ENCODE peak calls at places on chromosomes 4 and X, in nine cellular contexts. Z, J, B, S, F, C, E, L and A are unnamed samples.

GRCh38 chr4:26238782-26239647 is 81.8 kb upstream of the RBPJ start:
- DNase-seq in E (no peak), J (no peak), Z (no peak), C (no peak), B (no peak), S (peak; percentile 61), L (no peak), F (peak; percentile 67), A (peak; percentile 74)

GRCh38 chrX:120452131-120452530 is 17.0 kb downstream of the LAMP2 start:
- DNase-seq in Z (no peak), L (no peak), E (peak; percentile 49), J (no peak), F (peak; percentile 41), S (peak; percentile 16), C (peak; percentile 20), B (no peak), A (peak; percentile 25)

GRCh38 chr4:90515191-90515590 is 388.0 kb downstream of the CCSER1 start:
- DNase-seq in L (no peak), J (no peak), E (no peak), S (no peak), B (peak; percentile 2), F (no peak), Z (no peak), C (no peak), A (no peak)

GRCh38 chr4:64305565-64306254 is 103.5 kb downstream of the TECRL start:
- DNase-seq in L (no peak), C (no peak), Z (no peak), J (no peak), B (no peak), E (no peak), F (no peak), S (no peak), A (no peak)

GRCh38 chr4:188986271-188986689 is 847.0 kb downstream of the TRIML1 start:
- DNase-seq in E (no peak), F (peak; percentile 60), Z (no peak), B (peak; percentile 89), C (no peak), J (no peak), L (no peak), S (peak; percentile 43), A (peak; percentile 70)

GRCh38 chrX:48616575-48616974 is 19.3 kb downstream of the WDR13 start:
- DNase-seq in B (no peak), J (no peak), Z (no peak), C (no peak), F (peak; percentile 48), E (no peak), L (no peak), S (no peak), A (peak; percentile 32)

GRCh38 chrX:56994375-56995270 is 718 bp downstream of the SPIN3 start:
- DNase-seq in Z (no peak), F (no peak), S (peak; percentile 1), E (no peak), B (no peak), C (peak; percentile 8), L (no peak), J (no peak), A (peak; percentile 1)

GRCh38 chr4:70969076-70969475 is 24.4 kb upstream of the DCK start:
- DNase-seq in F (no peak), L (no peak), C (no peak), E (no peak), J (no peak), B (peak; percentile 73), S (no peak), Z (no peak), A (no peak)

GRCh38 chr4:20254517-20255250 is 3.0 kb downstream of the SLIT2 start:
- DNase-seq in C (peak; percentile 8), J (peak; percentile 29), S (peak; percentile 41), Z (peak; percentile 70), B (no peak), L (no peak), F (peak; percentile 45), E (no peak), A (peak; percentile 60)

GRCh38 chrX:103792916-103793540 is 16.4 kb downstream of the PLP1 start:
- DNase-seq in F (peak; percentile 85), B (peak; percentile 77), E (no peak), Z (no peak), S (peak; percentile 52), J (no peak), L (no peak), C (no peak), A (peak; percentile 87)

GRCh38 chr4:153766758-153767157 is 6.9 kb upstream of the RNF175 start:
- DNase-seq in Z (no peak), E (no peak), B (no peak), F (no peak), J (no peak), L (no peak), C (no peak), S (no peak), A (no peak)

GRCh38 chr4:73252001-73252400 is 6.6 kb downstream of the ANKRD17 start:
- DNase-seq in Z (no peak), S (no peak), E (no peak), L (no peak), F (no peak), J (no peak), B (no peak), C (no peak), A (no peak)

GRCh38 chr4:31043382-31044062 is 323.4 kb downstream of the PCDH7 start:
- DNase-seq in S (no peak), C (no peak), B (no peak), L (no peak), J (no peak), E (no peak), F (no peak), Z (no peak), A (no peak)

GRCh38 chrX:150856101-150856500 is 42.4 kb downstream of the CD99L2 start:
- DNase-seq in C (no peak), E (no peak), F (no peak), J (no peak), L (no peak), S (no peak), Z (no peak), B (peak; percentile 76), A (peak; percentile 12)

GRCh38 chr4:72919937-72920336 is 149.6 kb downstream of the COX18 start:
- DNase-seq in S (no peak), Z (no peak), L (no peak), E (no peak), B (no peak), C (no peak), J (no peak), F (no peak), A (peak; percentile 27)

GRCh38 chr4:121069419-121069818 is 2.9 kb downstream of the NDNF start:
- DNase-seq in C (no peak), L (no peak), Z (no peak), B (no peak), F (no peak), S (no peak), E (no peak), J (no peak), A (no peak)

GRCh38 chr4:121072080-121072835 is at the start of gene NDNF:
- DNase-seq in C (peak; percentile 49), E (no peak), S (peak; percentile 33), L (peak; percentile 38), Z (peak; percentile 74), F (peak; percentile 54), J (peak; percentile 40), B (no peak), A (peak; percentile 31)

GRCh38 chr4:121070696-121071639 is 1.4 kb downstream of the NDNF start:
- DNase-seq in F (peak; percentile 43), S (peak; percentile 32), E (no peak), Z (peak; percentile 75), C (peak; percentile 63), L (peak; percentile 28), B (no peak), J (peak; percentile 49), A (peak; percentile 28)

GRCh38 chr4:121071640-121072037 is 696 bp downstream of the NDNF start:
- DNase-seq in C (no peak), F (no peak), Z (no peak), S (no peak), J (no peak), B (no peak), E (no peak), L (no peak), A (no peak)

DNA sequence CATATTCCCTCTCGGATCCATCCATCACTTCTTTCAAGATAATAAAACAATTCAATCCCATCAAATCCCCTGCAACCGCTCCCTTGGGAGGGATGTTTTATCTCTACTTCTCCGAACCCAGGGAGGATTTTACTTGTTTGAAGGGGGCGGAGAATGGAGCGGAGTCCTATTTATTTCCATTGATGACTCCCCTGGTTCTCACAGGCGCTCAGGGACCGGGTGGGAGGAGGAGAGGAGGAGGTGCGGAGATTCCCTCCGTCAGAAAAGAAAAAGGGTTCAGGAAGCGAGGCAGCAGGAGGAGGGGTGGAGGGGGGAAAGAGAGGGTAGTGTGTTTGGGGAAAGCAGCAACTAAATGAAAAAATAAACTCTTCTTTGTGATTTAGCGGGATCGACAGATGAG is 2.1 kb downstream of the NDNF start:
- DNase-seq in Z (no peak), J (peak; percentile 27), C (no peak), L (no peak), S (no peak), E (no peak), B (no peak), F (no peak), A (no peak)
- H3K4me3 ChIP-seq in Z (peak overlapping the region; percentile 59), J (peak overlapping the region; percentile 61), C (no peak overlapping the region), L (no peak overlapping the region), S (peak overlapping the region; percentile 52), E (no peak overlapping the region), B (no peak overlapping the region), F (peak overlapping the region; percentile 69), A (no peak overlapping the region)

GRCh38 chr4:158170691-158171455 is 2.0 kb downstream of the GASK1B start:
- DNase-seq in S (peak; percentile 44), B (peak; percentile 93), L (peak; percentile 53), Z (peak; percentile 78), F (peak; percentile 34), C (peak; percentile 19), E (no peak), J (peak; percentile 85), A (peak; percentile 62)
- TF ChIP-seq CTCF in S (peak; percentile 49), B (peak; percentile 73), L (no peak), Z (peak; percentile 67), F (peak; percentile 34), C (peak; percentile 49), E (peak; percentile 55), J (peak; percentile 77), A (peak; percentile 60)

GRCh38 chr4:82797048-82797590 is 1.5 kb downstream of the SCD5 start:
- DNase-seq in Z (no peak), B (peak; percentile 42), L (no peak), E (no peak), C (peak; percentile 21), F (no peak), J (no peak), S (no peak), A (no peak)
- H3K4me3 ChIP-seq in Z (peak overlapping the region; percentile 89), B (peak overlapping the region; percentile 81), L (peak overlapping the region; percentile 69), E (no peak overlapping the region), C (peak overlapping the region; percentile 65), F (peak overlapping the region; percentile 64), J (peak overlapping the region; percentile 74), S (peak overlapping the region; percentile 71), A (peak overlapping the region; percentile 72)

DNA sequence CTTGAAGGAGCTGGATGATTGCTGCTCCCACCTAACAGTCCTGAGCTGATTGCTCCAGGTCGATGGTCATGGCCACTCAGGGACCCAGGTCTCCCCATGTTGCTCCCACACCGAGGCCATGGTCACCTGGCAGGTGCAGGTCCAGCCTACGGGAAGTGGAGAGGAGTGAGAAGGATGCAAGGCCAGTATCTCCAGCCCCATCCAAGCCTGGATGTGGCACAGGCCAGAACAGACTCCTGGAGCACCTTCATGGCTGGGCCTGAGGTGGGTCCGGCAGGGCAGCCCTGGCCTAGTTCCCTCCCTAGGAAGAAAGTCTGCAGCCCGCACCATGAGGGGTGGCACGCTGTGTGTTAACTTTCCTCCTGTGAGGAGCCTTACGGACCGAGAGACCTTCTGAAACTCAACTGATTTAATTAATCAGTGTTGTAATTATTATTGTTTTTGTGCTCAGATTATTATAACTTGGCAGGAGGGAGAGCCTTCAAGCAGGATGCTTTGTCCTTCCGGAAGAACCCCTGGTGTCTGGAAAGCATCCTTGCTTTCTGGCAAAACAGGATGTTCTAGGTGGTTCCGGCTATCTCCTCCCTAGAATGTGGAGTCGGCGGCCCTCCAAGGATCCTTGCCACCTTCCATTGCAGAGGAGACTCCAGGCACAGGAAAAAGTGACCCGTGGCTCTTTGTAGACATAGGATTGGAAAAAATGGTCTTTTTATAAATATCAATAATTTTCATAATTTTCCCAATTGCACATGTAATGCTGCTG is 92.3 kb upstream of the ADRA2C start:
- DNase-seq in L (no peak), C (no peak), E (no peak), S (no peak), Z (peak; percentile 31), B (no peak), F (no peak), J (peak; percentile 4), A (no peak)
- TF ChIP-seq CTCF in L (no peak), C (no peak), E (no peak), S (no peak), Z (no peak), B (no peak), F (no peak), J (no peak), A (no peak)